ENCODE peak calls at places on chromosomes 3 and 15, in five cellular contexts. G, I, W, A and L are unnamed samples.

GRCh38 chr15:81256916-81257315 is 60.2 kb downstream of the IL16 start:
- DNase-seq in G (peak; percentile 49), I (peak; percentile 77), W (no peak), A (no peak), L (no peak)

GRCh38 chr3:187737401-187738088 is 7.7 kb downstream of the BCL6 start:
- DNase-seq in G (peak; percentile 75), I (peak; percentile 86), W (peak; percentile 86), A (peak; percentile 50), L (peak; percentile 27)

GRCh38 chr3:133999891-134000685 is 29.6 kb downstream of the SLCO2A1 start:
- DNase-seq in G (no peak), I (no peak), W (no peak), A (no peak), L (peak; percentile 7)

GRCh38 chr3:32842987-32843386 is 25.2 kb downstream of the TRIM71 start:
- DNase-seq in G (no peak), I (no peak), W (no peak), A (no peak), L (no peak)

GRCh38 chr3:19147905-19148767 is at the start of gene KCNH8:
- DNase-seq in G (no peak), I (no peak), W (peak; percentile 29), A (peak; percentile 38), L (no peak)

GRCh38 chr3:13885704-13886010 is 5.8 kb upstream of the WNT7A start:
- DNase-seq in G (no peak), I (no peak), W (no peak), A (no peak), L (peak; percentile 29)

GRCh38 chr3:58638586-58638985 is 28.0 kb downstream of the FAM3D start:
- DNase-seq in G (no peak), I (no peak), W (no peak), A (no peak), L (no peak)

GRCh38 chr3:48486952-48487351 is 17.0 kb downstream of the SHISA5 start:
- DNase-seq in G (no peak), I (no peak), W (no peak), A (no peak), L (no peak)

GRCh38 chr15:70526221-70526973 is 237.0 kb downstream of the UACA start:
- DNase-seq in G (peak; percentile 69), I (peak; percentile 48), W (no peak), A (no peak), L (no peak)

GRCh38 chr3:50241163-50241562 is 5.2 kb downstream of the GNAI2 start:
- DNase-seq in G (no peak), I (no peak), W (peak; percentile 41), A (no peak), L (no peak)

GRCh38 chr3:129245141-129245540 is 4.3 kb upstream of the COPG1 start:
- DNase-seq in G (no peak), I (no peak), W (no peak), A (no peak), L (no peak)

GRCh38 chr3:159818997-159819500 is 169.6 kb upstream of the IL12A start:
- DNase-seq in G (no peak), I (no peak), W (no peak), A (no peak), L (no peak)

GRCh38 chr3:27500051-27500450 is 15.9 kb upstream of the SLC4A7 start:
- DNase-seq in G (no peak), I (peak; percentile 51), W (no peak), A (no peak), L (no peak)

GRCh38 chr3:126887686-126888085 is 95.2 kb upstream of the PLXNA1 start:
- DNase-seq in G (no peak), I (no peak), W (no peak), A (no peak), L (no peak)

GRCh38 chr3:57066471-57066870 is 6.0 kb downstream of the SPATA12 start:
- DNase-seq in G (peak; percentile 65), I (no peak), W (no peak), A (no peak), L (no peak)

GRCh38 chr3:160129459-160130061 is 95.7 kb upstream of the C3orf80 start:
- DNase-seq in G (peak; percentile 99), I (peak; percentile 93), W (no peak), A (no peak), L (no peak)

GRCh38 chr3:183870563-183870962 is 14.1 kb downstream of the PARL start:
- DNase-seq in G (no peak), I (no peak), W (no peak), A (no peak), L (no peak)

GRCh38 chr3:73499787-73500186 is 125.0 kb downstream of the PDZRN3 start:
- DNase-seq in G (peak; percentile 61), I (no peak), W (no peak), A (peak; percentile 17), L (no peak)

GRCh38 chr15:73334086-73334485 is 34.7 kb downstream of the HCN4 start:
- DNase-seq in G (no peak), I (no peak), W (no peak), A (no peak), L (no peak)

GRCh38 chr15:89615135-89615534 is 39.9 kb downstream of the TICRR start:
- DNase-seq in G (peak; percentile 9), I (no peak), W (no peak), A (no peak), L (no peak)

GRCh38 chr15:66748320-66748779 is 46.3 kb downstream of the SMAD6 start:
- DNase-seq in G (peak; percentile 81), I (peak; percentile 64), W (no peak), A (no peak), L (no peak)

GRCh38 chr3:113746955-113747718 is at the start of gene ATP6V1A:
- DNase-seq in G (peak; percentile 7), I (no peak), W (peak; percentile 77), A (peak; percentile 83), L (peak; percentile 59)

GRCh38 chr15:45377630-45378148 is 655 bp downstream of the GATM start:
- DNase-seq in G (no peak), I (no peak), W (peak; percentile 69), A (no peak), L (peak; percentile 10)

GRCh38 chr15:63891079-63891762 is 57.5 kb upstream of the HERC1 start:
- DNase-seq in G (peak; percentile 55), I (peak; percentile 84), W (peak; percentile 84), A (peak; percentile 67), L (peak; percentile 52)

GRCh38 chr3:128275316-128276150 is 122.3 kb downstream of the EEFSEC start:
- DNase-seq in G (peak; percentile 14), I (no peak), W (no peak), A (no peak), L (no peak)

GRCh38 chr15:98776607-98777281 is 128.4 kb downstream of the IGF1R start:
- DNase-seq in G (peak; percentile 90), I (peak; percentile 52), W (peak; percentile 42), A (peak; percentile 57), L (peak; percentile 57)

GRCh38 chr15:73991260-73991659 is 835 bp downstream of the STOML1 start:
- DNase-seq in G (peak; percentile 50), I (peak; percentile 94), W (peak; percentile 94), A (no peak), L (no peak)

GRCh38 chr15:68414591-68414990 is 17.4 kb downstream of the ITGA11 start:
- DNase-seq in G (no peak), I (no peak), W (no peak), A (no peak), L (peak; percentile 8)

GRCh38 chr3:151197228-151197627 is 5.8 kb downstream of the GPR171 start:
- DNase-seq in G (no peak), I (no peak), W (no peak), A (no peak), L (no peak)

DNA sequence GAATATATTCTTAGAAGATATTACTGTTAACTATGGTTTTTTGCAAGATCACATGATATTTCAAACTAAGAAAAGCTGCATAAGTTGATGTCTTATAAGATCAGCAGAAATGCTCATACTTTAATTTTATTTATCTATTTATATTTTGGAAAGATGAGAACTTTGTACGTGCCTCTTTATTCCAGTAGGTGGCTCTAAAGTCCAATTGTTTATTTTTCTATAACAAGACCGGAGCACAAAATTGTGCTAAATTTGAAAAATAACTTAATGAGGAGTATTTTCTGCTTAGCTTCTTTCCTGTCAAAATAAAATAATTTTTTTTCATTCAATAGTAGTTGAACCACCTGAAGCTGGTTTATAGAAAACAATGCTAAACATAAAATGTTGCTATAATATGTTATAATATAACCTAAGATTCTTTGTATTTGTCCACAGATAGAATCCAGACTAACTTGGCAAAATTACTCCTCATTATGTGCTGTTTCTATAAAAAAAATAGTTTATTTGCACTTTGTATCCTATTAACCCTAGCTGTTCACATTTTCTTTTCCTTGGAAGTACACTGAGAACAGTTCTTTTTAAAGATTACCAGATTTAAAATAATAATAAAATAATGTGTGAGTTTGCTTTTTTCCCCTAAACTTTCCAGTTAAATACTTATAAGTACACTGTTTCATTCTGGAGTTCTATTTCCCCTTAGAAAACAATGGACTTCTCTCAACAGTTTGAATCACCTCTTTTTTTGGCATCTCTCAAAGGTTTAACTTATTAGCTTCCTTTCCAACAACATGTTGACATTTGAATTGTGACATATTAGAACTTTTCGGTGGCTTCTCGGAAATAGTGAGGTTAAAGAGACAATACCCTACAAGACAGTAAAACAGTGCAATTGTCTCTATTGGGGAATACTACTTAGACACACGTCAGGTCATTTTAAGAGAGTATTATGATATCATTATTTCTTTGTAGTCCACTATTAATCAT is 530.0 kb downstream of the MECOM start:
- DNase-seq in G (no peak), I (peak; percentile 63), W (no peak), A (no peak), L (no peak)
- TF ChIP-seq CTCF in G (peak; percentile 45), I (peak; percentile 47), W (peak; percentile 28), A (no peak), L (no peak)

DNA sequence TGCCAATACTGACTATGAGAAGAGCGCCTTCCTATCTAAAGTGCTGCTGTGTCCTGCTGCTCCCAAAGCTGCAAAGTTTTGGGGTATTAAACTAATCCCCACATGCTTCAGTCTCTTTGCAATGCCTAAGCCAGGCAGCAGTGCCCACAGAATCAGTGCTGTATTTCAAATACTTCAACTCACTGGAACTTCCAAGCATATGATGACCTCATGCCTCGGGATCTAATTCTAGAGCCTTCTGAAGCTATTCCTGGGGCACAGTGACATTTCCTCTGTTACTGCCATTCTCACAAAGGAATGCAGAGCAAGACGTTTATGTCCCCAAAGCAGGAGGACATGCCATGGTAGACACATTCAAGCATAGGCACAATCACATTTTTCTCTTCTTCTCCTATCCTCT is 78.5 kb downstream of the CD200 start:
- DNase-seq in G (no peak), I (no peak), W (no peak), A (no peak), L (no peak)
- TF ChIP-seq CTCF in G (no peak), I (no peak), W (no peak), A (no peak), L (no peak)

GRCh38 chr15:37135225-37135624 is 34.9 kb upstream of the MEIS2 start:
- DNase-seq in G (no peak), I (no peak), W (no peak), A (no peak), L (no peak)
- TF ChIP-seq CTCF in G (peak; percentile 32), I (peak; percentile 50), W (peak; percentile 47), A (no peak), L (peak; percentile 33)

GRCh38 chr3:176650478-176650877 is 546.8 kb downstream of the TBL1XR1 start:
- DNase-seq in G (peak; percentile 17), I (no peak), W (no peak), A (no peak), L (no peak)
- TF ChIP-seq CTCF in G (no peak), I (peak; percentile 29), W (peak; percentile 34), A (no peak), L (no peak)

DNA sequence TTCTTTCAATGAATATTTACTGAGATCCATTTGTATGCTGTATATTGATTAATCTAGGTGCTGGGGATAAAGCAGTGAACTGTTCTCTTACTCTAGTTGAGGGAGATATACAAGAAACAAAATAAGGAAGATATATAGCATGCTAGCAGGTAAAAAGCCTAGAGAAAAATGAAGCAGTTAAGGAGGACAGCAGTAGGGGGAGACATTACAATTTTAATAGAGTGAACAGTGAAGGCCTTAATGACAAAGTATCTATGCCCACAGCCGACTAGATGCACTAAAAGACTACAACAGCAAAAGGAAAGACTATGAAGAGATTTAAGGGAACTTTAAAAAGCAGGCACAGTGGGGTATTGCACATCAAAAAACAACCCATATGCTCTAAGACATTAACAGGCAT is 81.4 kb downstream of the XRN1 start:
- DNase-seq in G (no peak), I (peak; percentile 6), W (no peak), A (no peak), L (no peak)
- TF ChIP-seq CTCF in G (peak; percentile 15), I (no peak), W (no peak), A (no peak), L (no peak)